ENCODE peak calls at places on chromosomes 6 and 20, in seven cellular contexts. B, Z, S, V, R, O and P are unnamed samples.

GRCh38 chr6:4931530-4932505 is 72.0 kb downstream of the RPP40 start:
- DNase-seq in B (no peak), Z (no peak), S (no peak), V (no peak), R (no peak), O (no peak), P (no peak)

GRCh38 chr20:644692-645317 is 8.2 kb downstream of the SRXN1 start:
- DNase-seq in B (no peak), Z (no peak), S (no peak), V (no peak), R (no peak), O (no peak), P (no peak)

GRCh38 chr6:32964776-32965175 is 3.6 kb upstream of the BRD2 start:
- DNase-seq in B (no peak), Z (no peak), S (no peak), V (no peak), R (no peak), O (no peak), P (no peak)

GRCh38 chr6:97669191-97669651 is 386.2 kb upstream of the MMS22L start:
- DNase-seq in B (no peak), Z (no peak), S (no peak), V (no peak), R (no peak), O (peak), P (peak)

GRCh38 chr6:19812512-19813119 is 24.6 kb upstream of the ID4 start:
- DNase-seq in B (no peak), Z (no peak), S (no peak), V (no peak), R (peak), O (peak), P (peak)

GRCh38 chr20:39253051-39253682 is 291.0 kb downstream of the DHX35 start:
- DNase-seq in B (no peak), Z (no peak), S (no peak), V (no peak), R (no peak), O (no peak), P (no peak)

GRCh38 chr6:73476722-73477121 is 15.2 kb downstream of the MTO1 start:
- DNase-seq in B (no peak), Z (no peak), S (no peak), V (no peak), R (no peak), O (no peak), P (no peak)

GRCh38 chr6:13766201-13766634 is 48.1 kb downstream of the MCUR1 start:
- DNase-seq in B (no peak), Z (no peak), S (no peak), V (no peak), R (peak), O (peak), P (no peak)

GRCh38 chr6:133062702-133063319 is 178.3 kb upstream of the EYA4 start:
- DNase-seq in B (no peak), Z (no peak), S (no peak), V (no peak), R (no peak), O (no peak), P (no peak)

GRCh38 chr6:159762681-159763293 is 942 bp downstream of the ACAT2 start:
- DNase-seq in B (peak), Z (no peak), S (no peak), V (no peak), R (no peak), O (peak), P (peak)

GRCh38 chr6:67285770-67286495 is 1349.1 kb upstream of the ADGRB3 start:
- DNase-seq in B (no peak), Z (no peak), S (no peak), V (no peak), R (no peak), O (no peak), P (no peak)

GRCh38 chr6:52410979-52411378 is 9.2 kb upstream of the EFHC1 start:
- DNase-seq in B (no peak), Z (no peak), S (no peak), V (no peak), R (peak), O (no peak), P (no peak)

GRCh38 chr6:162078126-162078525 is 649.4 kb downstream of the PRKN start:
- DNase-seq in B (no peak), Z (no peak), S (no peak), V (no peak), R (no peak), O (no peak), P (no peak)

GRCh38 chr20:44800398-44801046 is 9.8 kb downstream of the RIMS4 start:
- DNase-seq in B (no peak), Z (no peak), S (no peak), V (no peak), R (no peak), O (no peak), P (no peak)

GRCh38 chr6:133587396-133587795 is 301.5 kb upstream of the TCF21 start:
- DNase-seq in B (no peak), Z (no peak), S (no peak), V (no peak), R (no peak), O (no peak), P (no peak)

GRCh38 chr6:7172605-7173185 is 64.9 kb downstream of the RREB1 start:
- DNase-seq in B (no peak), Z (no peak), S (no peak), V (no peak), R (peak), O (no peak), P (peak)

GRCh38 chr6:16436550-16436949 is 198.2 kb downstream of the GMPR start:
- DNase-seq in B (no peak), Z (peak), S (no peak), V (no peak), R (no peak), O (no peak), P (no peak)

GRCh38 chr6:41741625-41742490 is 5.3 kb downstream of the PGC start:
- DNase-seq in B (no peak), Z (no peak), S (no peak), V (no peak), R (no peak), O (no peak), P (no peak)

GRCh38 chr6:154572592-154572991 is 62.1 kb upstream of the CNKSR3 start:
- DNase-seq in B (no peak), Z (no peak), S (no peak), V (no peak), R (no peak), O (no peak), P (peak)

GRCh38 chr20:47036091-47036880 is 141.6 kb downstream of the EYA2 start:
- DNase-seq in B (no peak), Z (no peak), S (no peak), V (no peak), R (no peak), O (no peak), P (no peak)